ENCODE peak calls at places on chromosomes 11 and 22, in four cellular contexts. Y is upper lobe of right lung, X is heart left ventricle, A is GM12865. R is an unnamed sample.

GRCh38 chr22:36052505-36052941 is 23.9 kb upstream of the RBFOX2 start:
- DNase-seq in Y (no peak), X (no peak), A (peak; percentile 18), R (peak; percentile 74)

GRCh38 chr11:44456544-44457270 is 108.8 kb upstream of the CD82 start:
- DNase-seq in Y (no peak), X (no peak), A (peak; percentile 3), R (no peak)

GRCh38 chr11:128894685-128895084 is 3.5 kb downstream of the KCNJ5 start:
- DNase-seq in Y (peak; percentile 83), X (peak; percentile 72), A (no peak), R (no peak)

GRCh38 chr22:45510376-45511232 is 7.9 kb downstream of the FBLN1 start:
- DNase-seq in Y (no peak), X (no peak), A (no peak), R (no peak)

GRCh38 chr11:66492161-66492865 is 12.1 kb downstream of the DPP3 start:
- DNase-seq in Y (no peak), X (no peak), A (no peak), R (no peak)

GRCh38 chr11:10320164-10320563 is 15.3 kb downstream of the ADM start:
- DNase-seq in Y (no peak), X (no peak), A (no peak), R (no peak)

GRCh38 chr11:133803026-133803425 is 42.3 kb downstream of the SPATA19 start:
- DNase-seq in Y (no peak), X (no peak), A (no peak), R (no peak)

GRCh38 chr11:122108192-122108799 is 7.7 kb downstream of the BLID start:
- DNase-seq in Y (no peak), X (no peak), A (peak; percentile 54), R (no peak)

GRCh38 chr22:28899199-28899853 is 16.0 kb downstream of the ZNRF3 start:
- DNase-seq in Y (no peak), X (no peak), A (peak; percentile 35), R (no peak)

GRCh38 chr22:46829140-46829891 is 66.9 kb downstream of the TBC1D22A start:
- DNase-seq in Y (no peak), X (no peak), A (no peak), R (peak; percentile 90)

GRCh38 chr11:91178366-91178765 is 955.5 kb upstream of the CHORDC1 start:
- DNase-seq in Y (no peak), X (no peak), A (no peak), R (no peak)

GRCh38 chr11:3162410-3163240 is 2.5 kb downstream of the OSBPL5 start:
- DNase-seq in Y (peak; percentile 55), X (peak; percentile 8), A (no peak), R (no peak)

GRCh38 chr11:68962527-68963250 is 18.1 kb downstream of the MRGPRD start:
- DNase-seq in Y (peak; percentile 40), X (no peak), A (peak; percentile 38), R (no peak)

GRCh38 chr11:120089036-120090001 is 48.6 kb downstream of the TRIM29 start:
- DNase-seq in Y (peak; percentile 17), X (no peak), A (no peak), R (no peak)

GRCh38 chr22:44926124-44926475 is 83.7 kb downstream of the PHF21B start:
- DNase-seq in Y (peak; percentile 40), X (no peak), A (no peak), R (no peak)

GRCh38 chr22:45911601-45912271 is 65.2 kb downstream of the WNT7B start:
- DNase-seq in Y (peak; percentile 90), X (peak; percentile 66), A (no peak), R (no peak)

GRCh38 chr22:33515733-33516297 is 404.5 kb downstream of the LARGE1 start:
- DNase-seq in Y (no peak), X (no peak), A (no peak), R (no peak)

GRCh38 chr11:11816511-11817319 is 25.1 kb upstream of the USP47 start:
- DNase-seq in Y (no peak), X (no peak), A (no peak), R (peak; percentile 55)

GRCh38 chr22:21446128-21446826 is 20.9 kb upstream of the TMEM191C start:
- DNase-seq in Y (peak; percentile 57), X (no peak), A (no peak), R (no peak)

GRCh38 chr22:20433686-20434241 is 3.9 kb downstream of the SCARF2 start:
- DNase-seq in Y (peak; percentile 33), X (no peak), A (no peak), R (no peak)

GRCh38 chr11:12288212-12288933 is 89.0 kb upstream of the PARVA start:
- DNase-seq in Y (peak; percentile 83), X (peak; percentile 73), A (peak; percentile 71), R (peak; percentile 96)

GRCh38 chr11:12157241-12157661 is 46.9 kb downstream of the MICAL2 start:
- DNase-seq in Y (no peak), X (no peak), A (no peak), R (peak; percentile 78)

GRCh38 chr11:75200051-75200450 is 40.5 kb upstream of the TPBGL start:
- DNase-seq in Y (peak; percentile 58), X (no peak), A (no peak), R (no peak)

GRCh38 chr22:37206841-37207821 is 5.1 kb downstream of the SSTR3 start:
- DNase-seq in Y (peak; percentile 55), X (no peak), A (no peak), R (no peak)

GRCh38 chr11:86940122-86940777 is 14.9 kb downstream of the FZD4 start:
- DNase-seq in Y (no peak), X (peak; percentile 70), A (no peak), R (no peak)

GRCh38 chr22:44734801-44735517 is 17.4 kb upstream of the ARHGAP8 start:
- DNase-seq in Y (no peak), X (no peak), A (no peak), R (no peak)

GRCh38 chr11:70104961-70105360 is 26.8 kb downstream of the ANO1 start:
- DNase-seq in Y (no peak), X (no peak), A (no peak), R (no peak)

GRCh38 chr22:46576556-46577351 is 39.3 kb upstream of the CELSR1 start:
- DNase-seq in Y (peak; percentile 81), X (peak; percentile 61), A (peak; percentile 70), R (peak; percentile 82)

GRCh38 chr11:78730267-78730824 is 155.7 kb upstream of the NARS2 start:
- DNase-seq in Y (no peak), X (no peak), A (no peak), R (no peak)